ENCODE peak calls at places on chromosome 5, in six cellular contexts. E is SK-N-SH, P is GM12878, W is A549, C is H1, U is K562. B is an unnamed sample.

GRCh38 chr5:438481-438981 is 4.4 kb upstream of the EXOC3 start:
- DNase-seq in U (no peak), P (no peak), W (no peak), C (no peak), E (no peak), B (no peak)

GRCh38 chr5:81187885-81188284 is 45.2 kb upstream of the CKMT2 start:
- DNase-seq in E (no peak), C (no peak), W (no peak), U (no peak), P (no peak), B (no peak)

GRCh38 chr5:9294793-9295465 is 250.9 kb downstream of the SEMA5A start:
- DNase-seq in C (no peak), P (no peak), W (no peak), E (no peak), U (no peak), B (no peak)

GRCh38 chr5:1161832-1162229 is 39.6 kb upstream of the SLC6A19 start:
- DNase-seq in U (no peak), W (no peak), E (peak), C (no peak), P (no peak), B (no peak)

GRCh38 chr5:56327810-56328209 is 94.7 kb upstream of the ANKRD55 start:
- DNase-seq in W (no peak), U (no peak), E (no peak), C (no peak), P (peak), B (no peak)

GRCh38 chr5:172458956-172459355 is 4.6 kb upstream of the SH3PXD2B start:
- DNase-seq in U (no peak), P (no peak), E (no peak), W (no peak), C (no peak), B (no peak)

GRCh38 chr5:111384220-111384619 is 128.1 kb downstream of the STARD4 start:
- DNase-seq in U (no peak), W (no peak), E (no peak), P (no peak), C (no peak), B (no peak)

GRCh38 chr5:1855573-1855972 is 27.2 kb downstream of the IRX4 start:
- DNase-seq in E (no peak), U (no peak), C (no peak), W (no peak), P (no peak), B (no peak)

GRCh38 chr5:139708877-139709586 is 60.9 kb downstream of the CXXC5 start:
- DNase-seq in E (peak), W (no peak), U (peak), C (no peak), P (no peak), B (peak)

GRCh38 chr5:157540707-157541451 is 34.7 kb downstream of the ADAM19 start:
- DNase-seq in P (peak), E (peak), C (no peak), U (no peak), W (no peak), B (no peak)

GRCh38 chr5:14265574-14265973 is 122.4 kb downstream of the TRIO start:
- DNase-seq in P (no peak), W (peak), U (no peak), E (no peak), C (no peak), B (peak)

GRCh38 chr5:9467199-9468069 is 78.4 kb downstream of the SEMA5A start:
- DNase-seq in C (no peak), W (no peak), P (no peak), U (no peak), E (no peak), B (no peak)

GRCh38 chr5:169265888-169266287 is 35.1 kb downstream of the SLIT3 start:
- DNase-seq in P (no peak), E (no peak), C (no peak), U (peak), W (no peak), B (no peak)

GRCh38 chr5:142915840-142916424 is 145.8 kb downstream of the ARHGAP26 start:
- DNase-seq in U (peak), C (peak), P (peak), W (peak), E (peak), B (peak)

GRCh38 chr5:135263022-135263668 is 135.9 kb downstream of the MACROH2A1 start:
- DNase-seq in E (no peak), P (no peak), C (no peak), U (peak), W (peak), B (peak)

GRCh38 chr5:2904399-2904798 is 152.9 kb upstream of the IRX2 start:
- DNase-seq in P (no peak), U (no peak), E (no peak), W (no peak), C (peak), B (no peak)

GRCh38 chr5:128613757-128614156 is 75.7 kb upstream of the FBN2 start:
- DNase-seq in C (no peak), P (no peak), W (no peak), E (no peak), U (no peak), B (no peak)

GRCh38 chr5:140175367-140176027 is 509 bp downstream of the CYSTM1 start:
- DNase-seq in C (no peak), P (no peak), W (peak), E (peak), U (peak), B (peak)

GRCh38 chr5:157959355-157959754 is 100.4 kb upstream of the CLINT1 start:
- DNase-seq in U (no peak), W (no peak), E (no peak), C (no peak), P (no peak), B (no peak)

GRCh38 chr5:10460252-10460906 is 18.7 kb downstream of the ROPN1L start:
- DNase-seq in P (no peak), W (peak), U (no peak), E (peak), C (no peak), B (no peak)

GRCh38 chr5:52725065-52725746 is 62.5 kb upstream of the ITGA1 start:
- DNase-seq in E (no peak), C (no peak), P (no peak), U (no peak), W (no peak), B (peak)

GRCh38 chr5:67196537-67197059 is at the start of gene CD180:
- DNase-seq in P (no peak), E (no peak), U (no peak), C (no peak), W (no peak), B (no peak)

GRCh38 chr5:59622848-59623247 is 270.7 kb downstream of the PDE4D start:
- DNase-seq in W (no peak), E (no peak), C (no peak), U (no peak), P (no peak), B (no peak)

GRCh38 chr5:145925803-145926202 is 10.6 kb upstream of the SH3RF2 start:
- DNase-seq in C (no peak), W (no peak), E (no peak), P (no peak), U (no peak), B (no peak)

GRCh38 chr5:43141211-43141610 is 20.5 kb downstream of the ZNF131 start:
- DNase-seq in C (no peak), W (no peak), U (no peak), E (no peak), P (no peak), B (no peak)

GRCh38 chr5:102498271-102499034 is at the start of gene SLCO6A1:
- DNase-seq in U (peak), W (no peak), E (no peak), P (no peak), C (no peak), B (no peak)

GRCh38 chr5:177357459-177358332 is at the start of gene RGS14:
- DNase-seq in W (no peak), C (no peak), E (no peak), P (peak), U (peak), B (no peak)

DNA sequence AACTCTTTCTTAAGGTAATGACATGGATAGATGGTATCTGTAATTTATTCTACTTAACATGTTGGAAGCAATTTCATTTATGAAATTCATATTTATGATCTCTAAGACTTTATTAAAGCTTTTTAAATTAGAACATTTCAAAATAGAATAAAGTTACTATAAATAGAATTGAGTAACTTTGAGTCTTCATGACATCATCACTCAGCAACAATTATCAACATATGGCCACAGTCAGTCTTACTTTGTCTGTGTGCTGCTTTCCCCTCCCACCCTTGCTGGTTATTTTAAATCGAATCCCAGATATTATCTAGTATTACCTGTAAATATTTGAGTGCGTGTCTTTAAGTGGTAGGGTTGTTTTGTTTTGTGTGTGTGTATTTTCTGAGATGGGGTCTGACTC is 65.2 kb downstream of the IPO11 start:
- DNase-seq in E (no peak), W (no peak), U (no peak), C (no peak), P (no peak), B (no peak)
- TF ChIP-seq CHD2 in E (no peak), W (no peak), U (no peak), C (no peak), P (no peak), B (no peak)

DNA sequence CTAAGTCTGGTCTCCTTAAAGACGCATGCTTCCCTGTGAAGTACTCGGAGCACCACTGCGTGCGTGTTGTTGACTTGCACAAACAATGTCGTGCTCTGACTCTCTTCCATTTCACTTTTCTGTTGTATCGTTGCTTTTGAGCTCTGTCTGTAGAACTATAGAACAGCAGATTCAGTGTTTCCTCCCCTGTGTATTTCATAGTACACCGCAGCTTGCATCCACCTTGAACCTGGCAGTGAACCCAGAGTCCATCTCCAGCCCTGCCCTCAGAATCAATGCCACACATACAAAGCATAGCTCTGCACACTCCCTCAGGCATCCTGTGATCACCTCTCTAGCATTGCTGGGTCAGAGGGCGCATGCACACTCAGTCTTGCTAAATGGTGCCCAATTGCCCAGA is 37.2 kb upstream of the ADAMTS2 start:
- DNase-seq in E (no peak), C (no peak), U (no peak), W (no peak), P (no peak), B (no peak)
- TF ChIP-seq CHD2 in E (no peak), C (no peak), U (no peak), W (no peak), P (no peak), B (no peak)

GRCh38 chr5:176319827-176320554 is 41.6 kb downstream of the KIAA1191 start:
- DNase-seq in W (peak), P (no peak), E (no peak), U (no peak), C (no peak), B (peak)
- TF ChIP-seq CHD2 in W (no peak), P (no peak), E (no peak), U (no peak), C (no peak), B (no peak)

GRCh38 chr5:78972654-78973428 is 12.3 kb downstream of the ARSB start:
- DNase-seq in U (no peak), C (no peak), E (peak), W (no peak), P (no peak), B (no peak)
- TF ChIP-seq CHD2 in U (no peak), C (no peak), E (peak), W (no peak), P (no peak), B (no peak)

B was measured in HepG2.